ENCODE peak calls at places on chromosomes 16 and 17, in eight cellular contexts. L, H, U, G, D, J, M and F are unnamed samples.
A peak's percentile ranks its signal among the peaks of the same experiment; 100 is the strongest.

GRCh38 chr16:27481282-27481934 is 68.3 kb downstream of the GTF3C1 start:
- DNase-seq in M (no peak), G (no peak), D (no peak), L (no peak), J (no peak), H (no peak), U (no peak), F (no peak)

GRCh38 chr16:24208710-24209109 is 47.4 kb upstream of the CACNG3 start:
- DNase-seq in U (no peak), D (peak; percentile 14), L (no peak), H (no peak), J (no peak), M (no peak), G (no peak), F (peak; percentile 12)

GRCh38 chr17:59221159-59221847 is 992 bp downstream of the GDPD1 start:
- DNase-seq in G (no peak), U (no peak), M (no peak), J (no peak), D (no peak), L (peak; percentile 42), H (no peak), F (peak; percentile 80)

GRCh38 chr16:3652373-3653037 is 2.0 kb upstream of the DNASE1 start:
- DNase-seq in G (no peak), D (peak; percentile 18), H (no peak), M (peak; percentile 47), J (no peak), L (no peak), U (no peak), F (peak; percentile 22)

GRCh38 chr16:66364117-66364958 is 2.2 kb upstream of the CDH5 start:
- DNase-seq in H (no peak), D (no peak), J (no peak), U (no peak), G (peak; percentile 50), M (no peak), L (no peak), F (no peak)

GRCh38 chr17:44221072-44221861 is 1.8 kb upstream of the UBTF start:
- DNase-seq in U (no peak), H (peak; percentile 87), J (no peak), L (peak; percentile 69), D (peak; percentile 77), G (peak; percentile 85), M (peak; percentile 78), F (peak; percentile 84)

GRCh38 chr16:73275448-73275847 is 227.5 kb upstream of the ZFHX3 start:
- DNase-seq in D (no peak), U (no peak), L (no peak), M (no peak), G (no peak), H (no peak), J (no peak), F (no peak)

GRCh38 chr17:50266384-50267073 is 7.7 kb upstream of the TMEM92 start:
- DNase-seq in M (peak; percentile 53), D (no peak), G (peak; percentile 47), H (no peak), L (no peak), J (no peak), U (no peak), F (peak; percentile 82)

GRCh38 chr16:56989988-56990387 is 631 bp downstream of the NLRC5 start:
- DNase-seq in M (no peak), H (peak; percentile 38), L (no peak), D (no peak), U (no peak), J (no peak), G (no peak), F (no peak)

GRCh38 chr16:26667271-26667703 is 399.4 kb upstream of the C16orf82 start:
- DNase-seq in H (no peak), U (no peak), J (no peak), L (no peak), M (no peak), G (no peak), D (peak; percentile 42), F (no peak)

GRCh38 chr17:77719806-77720205 is 238.7 kb upstream of the TNRC6C start:
- DNase-seq in D (no peak), G (no peak), U (no peak), H (no peak), L (no peak), M (no peak), J (no peak), F (no peak)

GRCh38 chr16:67968440-67969285 is at the start of gene SLC12A4:
- DNase-seq in H (peak; percentile 89), D (peak; percentile 78), L (peak; percentile 99), G (peak; percentile 78), U (peak; percentile 19), M (peak; percentile 86), J (no peak), F (peak; percentile 99)

GRCh38 chr16:89815639-89816348 is 653 bp downstream of the FANCA start:
- DNase-seq in L (no peak), G (peak; percentile 38), D (no peak), J (no peak), H (peak; percentile 74), M (no peak), U (no peak), F (peak; percentile 74)

GRCh38 chr17:71110326-71110725 is 941.0 kb downstream of the KCNJ2 start:
- DNase-seq in G (peak; percentile 4), J (no peak), L (no peak), H (no peak), U (peak; percentile 12), M (no peak), D (no peak), F (no peak)
- TF ChIP-seq MAX in G (no peak), J (no peak), L (no peak), H (no peak), U (no peak), M (no peak), D (no peak), F (no peak)

DNA sequence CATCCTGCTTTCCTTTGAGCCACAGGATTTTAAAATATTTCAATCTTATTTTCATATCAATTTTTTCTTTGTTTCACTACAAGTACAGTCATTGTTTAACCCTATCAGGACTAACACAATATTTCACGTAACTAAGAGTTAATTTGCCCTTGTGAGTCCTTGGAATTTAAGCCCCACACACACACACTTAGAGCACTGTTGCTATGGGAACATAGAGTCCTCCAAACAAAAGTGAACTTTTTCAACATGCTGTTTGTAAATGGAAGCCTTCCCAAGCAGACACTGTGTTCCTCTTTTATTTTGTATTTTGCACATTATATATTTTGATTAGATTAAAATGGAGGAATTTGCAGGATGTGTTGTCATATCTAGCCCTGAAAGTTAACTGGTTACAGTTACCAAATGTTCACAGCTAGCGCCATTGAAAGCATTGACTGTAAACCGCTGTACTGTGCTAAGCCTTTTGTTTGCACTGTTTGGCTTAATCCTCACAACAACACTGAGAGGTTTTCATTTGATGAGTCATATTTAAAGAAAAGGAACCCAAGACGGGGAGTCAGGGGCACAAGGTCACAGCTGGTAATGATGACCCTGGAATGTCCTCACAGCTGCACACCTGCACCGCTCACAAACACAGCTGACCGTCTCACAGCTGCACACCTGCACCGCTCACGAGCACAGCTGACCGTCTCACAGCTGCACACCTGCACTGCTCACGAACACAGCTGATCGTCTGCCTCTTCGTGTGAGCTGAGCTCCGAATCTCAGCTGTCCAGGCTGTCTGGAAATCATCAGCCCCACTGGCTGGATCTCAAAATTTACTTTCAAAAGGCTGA is 6.3 kb downstream of the HSBP1 start:
- DNase-seq in D (no peak), U (no peak), J (no peak), L (no peak), G (peak; percentile 40), M (peak; percentile 73), H (peak; percentile 46), F (no peak)
- TF ChIP-seq MAX in D (no peak), U (no peak), J (no peak), L (no peak), G (no peak), M (no peak), H (no peak), F (no peak)

DNA sequence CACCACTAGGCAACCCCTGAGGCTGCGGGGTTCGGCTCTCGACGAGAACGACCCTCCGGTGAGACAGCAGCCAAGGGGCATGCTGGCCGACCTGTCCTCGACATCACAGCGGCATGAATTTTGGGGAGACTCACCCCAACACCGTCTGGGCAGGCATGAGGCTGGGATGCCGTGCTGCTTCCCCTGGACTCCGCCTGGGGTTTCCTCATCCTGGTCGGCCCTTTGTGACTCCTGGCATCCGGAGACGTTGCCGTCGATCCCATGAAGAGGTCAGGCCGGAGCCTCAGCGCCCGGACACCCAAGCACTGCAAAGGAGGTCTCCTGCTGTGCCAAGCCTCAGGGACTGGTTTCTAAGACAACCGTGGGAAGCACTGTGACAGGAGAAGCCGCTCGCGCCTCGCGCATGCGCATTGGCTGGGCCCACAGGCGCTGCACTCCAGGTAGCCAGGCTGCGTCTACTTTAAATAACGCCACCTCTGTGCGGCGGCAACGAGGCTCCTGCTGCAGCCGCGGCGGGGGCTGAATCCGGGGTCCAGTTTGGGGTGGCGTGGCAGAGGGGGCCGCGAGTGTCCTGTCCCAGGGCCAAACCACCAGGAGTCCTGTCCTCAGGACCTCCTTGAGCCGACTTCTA is 13.8 kb upstream of the KCNJ18 start:
- DNase-seq in J (no peak), M (no peak), U (no peak), H (no peak), D (no peak), L (peak; percentile 77), G (no peak), F (peak; percentile 67)
- TF ChIP-seq MAX in J (no peak), M (no peak), U (no peak), H (no peak), D (no peak), L (no peak), G (no peak), F (no peak)

GRCh38 chr17:42155614-42156045 is 841 bp upstream of the RAB5C start:
- DNase-seq in U (no peak), J (no peak), L (no peak), H (no peak), G (no peak), D (no peak), M (no peak), F (no peak)
- TF ChIP-seq MAX in U (no peak), J (no peak), L (no peak), H (no peak), G (no peak), D (no peak), M (no peak), F (no peak)

GRCh38 chr17:80187493-80187892 is 17.7 kb downstream of the CARD14 start:
- DNase-seq in M (no peak), J (no peak), L (peak; percentile 60), D (no peak), H (no peak), U (no peak), G (no peak), F (no peak)
- TF ChIP-seq MAX in M (no peak), J (no peak), L (no peak), D (no peak), H (no peak), U (no peak), G (peak; percentile 29), F (no peak)